ENCODE peak calls at places on chromosome 15, in seven cellular contexts. One of them, this sample, is unnamed.

GRCh38 chr15:85407421-85408269 is 27.2 kb downstream of the AKAP13 start:
- DNase-seq in esophagus squamous epithelium: no peak
- DNase-seq in osteoblast: peak; percentile 80
- DNase-seq in tibial nerve: no peak
- DNase-seq in heart left ventricle: no peak
- DNase-seq in sigmoid colon: no peak
- DNase-seq in IMR-90: peak; percentile 90
- DNase-seq in this sample: no peak

GRCh38 chr15:25741253-25741575 is 121.9 kb downstream of the ATP10A start:
- DNase-seq in IMR-90: no peak
- DNase-seq in sigmoid colon: no peak
- DNase-seq in heart left ventricle: no peak
- DNase-seq in tibial nerve: no peak
- DNase-seq in esophagus squamous epithelium: no peak
- DNase-seq in osteoblast: no peak
- DNase-seq in this sample: no peak

GRCh38 chr15:29045717-29046116 is 159.9 kb downstream of the APBA2 start:
- DNase-seq in esophagus squamous epithelium: no peak
- DNase-seq in osteoblast: peak; percentile 89
- DNase-seq in IMR-90: peak; percentile 73
- DNase-seq in tibial nerve: no peak
- DNase-seq in heart left ventricle: no peak
- DNase-seq in sigmoid colon: no peak
- DNase-seq in this sample: no peak

GRCh38 chr15:31336943-31337295 is 10.3 kb downstream of the KLF13 start:
- DNase-seq in sigmoid colon: no peak
- DNase-seq in osteoblast: peak; percentile 79
- DNase-seq in IMR-90: no peak
- DNase-seq in tibial nerve: no peak
- DNase-seq in esophagus squamous epithelium: no peak
- DNase-seq in heart left ventricle: peak; percentile 31
- DNase-seq in this sample: no peak

GRCh38 chr15:90008607-90009006 is 7.5 kb downstream of the ZNF710 start:
- DNase-seq in osteoblast: no peak
- DNase-seq in IMR-90: no peak
- DNase-seq in heart left ventricle: no peak
- DNase-seq in tibial nerve: no peak
- DNase-seq in esophagus squamous epithelium: no peak
- DNase-seq in sigmoid colon: peak; percentile 19
- DNase-seq in this sample: no peak

GRCh38 chr15:57056357-57056756 is 137.9 kb downstream of the TCF12 start:
- DNase-seq in heart left ventricle: no peak
- DNase-seq in tibial nerve: no peak
- DNase-seq in esophagus squamous epithelium: no peak
- DNase-seq in sigmoid colon: no peak
- DNase-seq in IMR-90: no peak
- DNase-seq in osteoblast: no peak
- DNase-seq in this sample: no peak

GRCh38 chr15:32838820-32839219 is 121.0 kb downstream of the GREM1 start:
- DNase-seq in tibial nerve: no peak
- DNase-seq in esophagus squamous epithelium: no peak
- DNase-seq in heart left ventricle: no peak
- DNase-seq in sigmoid colon: no peak
- DNase-seq in IMR-90: peak; percentile 97
- DNase-seq in osteoblast: peak; percentile 88
- DNase-seq in this sample: no peak

GRCh38 chr15:90902656-90902995 is 476 bp upstream of the MAN2A2 start:
- DNase-seq in IMR-90: no peak
- DNase-seq in osteoblast: no peak
- DNase-seq in heart left ventricle: no peak
- DNase-seq in esophagus squamous epithelium: no peak
- DNase-seq in sigmoid colon: no peak
- DNase-seq in tibial nerve: no peak
- DNase-seq in this sample: no peak

GRCh38 chr15:66254364-66255292 is 1.1 kb upstream of the MEGF11 start:
- DNase-seq in heart left ventricle: no peak
- DNase-seq in IMR-90: no peak
- DNase-seq in sigmoid colon: no peak
- DNase-seq in tibial nerve: no peak
- DNase-seq in osteoblast: peak; percentile 67
- DNase-seq in esophagus squamous epithelium: no peak
- DNase-seq in this sample: no peak

GRCh38 chr15:98881526-98882517 is 125.8 kb downstream of the PGPEP1L start:
- DNase-seq in tibial nerve: no peak
- DNase-seq in IMR-90: peak; percentile 72
- DNase-seq in sigmoid colon: no peak
- DNase-seq in esophagus squamous epithelium: no peak
- DNase-seq in osteoblast: no peak
- DNase-seq in heart left ventricle: no peak
- DNase-seq in this sample: no peak

GRCh38 chr15:98779463-98780071 is 131.2 kb downstream of the IGF1R start:
- DNase-seq in heart left ventricle: peak; percentile 86
- DNase-seq in esophagus squamous epithelium: no peak
- DNase-seq in osteoblast: peak; percentile 84
- DNase-seq in tibial nerve: peak; percentile 85
- DNase-seq in sigmoid colon: peak; percentile 86
- DNase-seq in IMR-90: peak; percentile 65
- DNase-seq in this sample: peak; percentile 75

GRCh38 chr15:31811641-31812040 is 218.7 kb upstream of the CHRNA7 start:
- DNase-seq in osteoblast: no peak
- DNase-seq in IMR-90: no peak
- DNase-seq in esophagus squamous epithelium: no peak
- DNase-seq in heart left ventricle: no peak
- DNase-seq in tibial nerve: no peak
- DNase-seq in sigmoid colon: no peak
- DNase-seq in this sample: no peak

GRCh38 chr15:80152896-80153876 is at the start of gene FAH:
- DNase-seq in sigmoid colon: no peak
- DNase-seq in esophagus squamous epithelium: no peak
- DNase-seq in heart left ventricle: no peak
- DNase-seq in osteoblast: peak; percentile 66
- DNase-seq in tibial nerve: no peak
- DNase-seq in IMR-90: peak; percentile 53
- DNase-seq in this sample: no peak

GRCh38 chr15:68063606-68064005 is 9.5 kb downstream of the PIAS1 start:
- DNase-seq in tibial nerve: no peak
- DNase-seq in heart left ventricle: no peak
- DNase-seq in sigmoid colon: no peak
- DNase-seq in esophagus squamous epithelium: no peak
- DNase-seq in IMR-90: no peak
- DNase-seq in osteoblast: no peak
- DNase-seq in this sample: no peak

GRCh38 chr15:73951591-73951990 is 25.3 kb downstream of the LOXL1 start:
- DNase-seq in sigmoid colon: no peak
- DNase-seq in osteoblast: peak; percentile 73
- DNase-seq in heart left ventricle: no peak
- DNase-seq in esophagus squamous epithelium: no peak
- DNase-seq in IMR-90: no peak
- DNase-seq in tibial nerve: no peak
- DNase-seq in this sample: no peak

GRCh38 chr15:73950479-73951043 is 24.3 kb downstream of the LOXL1 start:
- DNase-seq in esophagus squamous epithelium: no peak
- DNase-seq in tibial nerve: no peak
- DNase-seq in IMR-90: no peak
- DNase-seq in osteoblast: peak; percentile 64
- DNase-seq in sigmoid colon: no peak
- DNase-seq in heart left ventricle: no peak
- DNase-seq in this sample: no peak

GRCh38 chr15:73952171-73952912 is 26.1 kb downstream of the LOXL1 start:
- DNase-seq in IMR-90: no peak
- DNase-seq in sigmoid colon: no peak
- DNase-seq in esophagus squamous epithelium: no peak
- DNase-seq in tibial nerve: no peak
- DNase-seq in heart left ventricle: no peak
- DNase-seq in osteoblast: peak; percentile 50
- DNase-seq in this sample: no peak

GRCh38 chr15:73949496-73949895 is 23.2 kb downstream of the LOXL1 start:
- DNase-seq in IMR-90: no peak
- DNase-seq in sigmoid colon: no peak
- DNase-seq in heart left ventricle: no peak
- DNase-seq in esophagus squamous epithelium: no peak
- DNase-seq in osteoblast: no peak
- DNase-seq in tibial nerve: no peak
- DNase-seq in this sample: no peak

DNA sequence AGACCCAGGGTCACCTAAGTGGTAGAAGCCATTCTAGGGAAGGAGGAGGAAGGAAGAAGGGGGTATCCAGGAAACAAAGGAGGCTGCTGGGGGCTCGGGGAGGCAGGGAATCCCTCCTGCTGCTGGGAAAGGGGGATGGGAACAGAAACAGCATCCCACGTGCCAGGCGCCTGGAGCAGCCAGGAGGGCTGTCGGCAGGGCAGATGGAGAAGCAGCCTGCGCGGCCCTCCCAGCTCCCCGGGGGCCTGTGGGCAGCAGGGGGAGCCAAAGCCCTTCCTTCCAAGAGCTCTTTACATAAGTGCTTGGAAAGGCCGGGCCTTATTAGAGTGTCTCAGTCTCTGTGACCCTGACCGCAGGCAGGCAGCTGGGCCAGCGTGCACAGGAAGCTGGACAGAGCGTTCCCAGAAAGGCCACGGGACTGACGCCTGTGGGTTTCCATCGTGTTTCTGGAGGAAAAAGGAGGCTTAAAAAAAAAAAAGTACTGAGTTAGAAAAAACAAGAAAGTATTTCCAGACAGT is 24.8 kb downstream of the LOXL1 start:
- DNase-seq in tibial nerve: peak; percentile 94
- DNase-seq in esophagus squamous epithelium: peak; percentile 53
- DNase-seq in sigmoid colon: peak; percentile 98
- DNase-seq in IMR-90: peak; percentile 97
- DNase-seq in osteoblast: peak; percentile 99
- DNase-seq in heart left ventricle: peak; percentile 97
- DNase-seq in this sample: peak; percentile 93
- TF ChIP-seq CTCF in tibial nerve: peak; percentile 84
- TF ChIP-seq CTCF in esophagus squamous epithelium: peak; percentile 76
- TF ChIP-seq CTCF in sigmoid colon: peak; percentile 70
- TF ChIP-seq CTCF in IMR-90: peak; percentile 96
- TF ChIP-seq CTCF in osteoblast: peak; percentile 78
- TF ChIP-seq CTCF in heart left ventricle: peak; percentile 77
- TF ChIP-seq CTCF in this sample: peak; percentile 88

DNA sequence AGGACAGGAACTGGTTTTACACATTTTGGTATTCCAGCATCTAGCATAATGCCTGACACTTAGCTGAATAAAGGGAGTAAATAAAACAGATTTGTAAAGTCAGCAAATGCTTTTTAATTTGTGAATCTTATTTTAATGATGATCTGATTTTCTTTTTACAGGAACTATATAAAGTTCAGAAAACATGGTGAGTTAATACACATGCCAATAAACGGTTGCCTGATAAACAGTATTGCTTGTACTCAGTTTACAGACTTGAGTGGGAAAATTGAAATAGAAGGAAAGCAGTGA is 1.4 kb downstream of the PSMA4 start:
- DNase-seq in IMR-90: no peak
- DNase-seq in heart left ventricle: no peak
- DNase-seq in tibial nerve: no peak
- DNase-seq in osteoblast: no peak
- DNase-seq in esophagus squamous epithelium: no peak
- DNase-seq in sigmoid colon: no peak
- DNase-seq in this sample: no peak
- H3K27ac ChIP-seq in IMR-90: peak overlapping the region; percentile 52
- H3K27ac ChIP-seq in heart left ventricle: no peak overlapping the region
- H3K27ac ChIP-seq in tibial nerve: peak overlapping the region; percentile 96
- H3K27ac ChIP-seq in osteoblast: peak overlapping the region; percentile 95
- H3K27ac ChIP-seq in esophagus squamous epithelium: no peak overlapping the region
- H3K27ac ChIP-seq in sigmoid colon: peak overlapping the region; percentile 94
- H3K27ac ChIP-seq in this sample: no peak overlapping the region

GRCh38 chr15:23565395-23566069 is at the start of gene MKRN3:
- DNase-seq in sigmoid colon: no peak
- DNase-seq in osteoblast: peak; percentile 23
- DNase-seq in esophagus squamous epithelium: no peak
- DNase-seq in heart left ventricle: no peak
- DNase-seq in IMR-90: peak; percentile 7
- DNase-seq in tibial nerve: no peak
- DNase-seq in this sample: no peak

GRCh38 chr15:23566070-23567050 is 886 bp downstream of the MKRN3 start:
- DNase-seq in esophagus squamous epithelium: no peak
- DNase-seq in heart left ventricle: no peak
- DNase-seq in tibial nerve: no peak
- DNase-seq in IMR-90: no peak
- DNase-seq in osteoblast: peak; percentile 76
- DNase-seq in sigmoid colon: no peak
- DNase-seq in this sample: no peak

GRCh38 chr15:23567921-23568320 is 2.4 kb downstream of the MKRN3 start:
- DNase-seq in sigmoid colon: no peak
- DNase-seq in osteoblast: no peak
- DNase-seq in IMR-90: no peak
- DNase-seq in esophagus squamous epithelium: no peak
- DNase-seq in tibial nerve: no peak
- DNase-seq in heart left ventricle: no peak
- DNase-seq in this sample: no peak

GRCh38 chr15:23561914-23562313 is 3.6 kb upstream of the MKRN3 start:
- DNase-seq in tibial nerve: no peak
- DNase-seq in esophagus squamous epithelium: no peak
- DNase-seq in heart left ventricle: no peak
- DNase-seq in sigmoid colon: no peak
- DNase-seq in IMR-90: no peak
- DNase-seq in osteoblast: no peak
- DNase-seq in this sample: no peak

DNA sequence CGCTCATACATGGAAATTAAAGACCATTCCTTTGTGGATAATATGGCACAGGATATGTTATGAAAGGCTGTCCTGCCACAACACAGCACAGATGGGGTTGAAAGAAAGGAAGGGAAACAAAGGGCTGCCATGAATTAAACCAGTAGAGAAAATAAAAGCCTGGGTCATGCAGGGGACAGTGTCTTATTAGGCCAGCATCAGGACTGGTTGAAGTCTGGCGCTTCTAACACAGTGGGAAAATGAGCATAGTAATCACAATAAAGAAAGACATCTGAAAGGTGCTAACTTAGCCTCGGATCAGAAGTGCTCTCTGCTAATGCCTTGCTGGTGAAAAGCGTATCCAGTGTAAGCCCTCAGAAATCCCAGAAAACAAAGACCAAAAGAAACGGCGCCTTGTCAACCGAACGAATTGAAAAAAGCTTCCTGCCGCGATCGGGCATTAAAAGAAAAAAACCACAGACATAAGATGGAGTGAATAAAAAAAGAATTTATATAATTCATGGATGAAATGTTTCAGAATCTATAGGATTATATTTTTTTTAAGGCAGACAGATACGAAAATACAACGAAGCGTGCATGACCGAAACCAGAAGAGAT is 578 bp upstream of the MKRN3 start:
- DNase-seq in sigmoid colon: no peak
- DNase-seq in heart left ventricle: no peak
- DNase-seq in esophagus squamous epithelium: no peak
- DNase-seq in osteoblast: no peak
- DNase-seq in tibial nerve: no peak
- DNase-seq in IMR-90: no peak
- DNase-seq in this sample: no peak
- H3K4me3 ChIP-seq in sigmoid colon: peak overlapping the region; percentile 31
- H3K4me3 ChIP-seq in heart left ventricle: no peak overlapping the region
- H3K4me3 ChIP-seq in esophagus squamous epithelium: peak overlapping the region; percentile 61
- H3K4me3 ChIP-seq in osteoblast: peak overlapping the region; percentile 51
- H3K4me3 ChIP-seq in tibial nerve: no peak overlapping the region
- H3K4me3 ChIP-seq in IMR-90: no peak overlapping the region
- H3K4me3 ChIP-seq in this sample: peak overlapping the region; percentile 61

DNA sequence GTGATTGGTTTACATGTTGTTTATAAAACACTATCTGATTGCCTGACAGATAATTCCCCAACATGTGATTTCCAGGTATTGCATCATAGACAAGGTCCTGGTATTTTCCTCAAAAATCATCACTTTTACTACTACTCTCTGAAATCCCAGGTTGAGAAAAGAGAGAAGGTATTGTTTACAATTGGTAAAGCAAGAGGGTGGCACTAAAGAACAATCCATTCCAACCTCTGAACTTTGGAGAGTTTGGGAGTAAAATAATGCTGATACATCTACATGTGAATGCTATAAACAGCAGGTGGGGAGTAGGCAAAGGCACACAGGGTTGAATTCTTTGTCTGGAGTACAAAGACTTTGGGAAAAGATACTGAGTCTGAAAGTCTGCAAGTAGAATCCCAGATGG is 134.2 kb downstream of the WDR72 start:
- DNase-seq in heart left ventricle: no peak
- DNase-seq in esophagus squamous epithelium: no peak
- DNase-seq in osteoblast: no peak
- DNase-seq in sigmoid colon: no peak
- DNase-seq in IMR-90: no peak
- DNase-seq in tibial nerve: no peak
- DNase-seq in this sample: no peak
- TF ChIP-seq CTCF in heart left ventricle: no peak
- TF ChIP-seq CTCF in esophagus squamous epithelium: no peak
- TF ChIP-seq CTCF in osteoblast: no peak
- TF ChIP-seq CTCF in sigmoid colon: no peak
- TF ChIP-seq CTCF in IMR-90: no peak
- TF ChIP-seq CTCF in tibial nerve: no peak
- TF ChIP-seq CTCF in this sample: no peak